ENCODE peak calls at places on chromosomes 11 and 22, in four cellular contexts. L, F, V and Y are unnamed samples.
A peak's percentile ranks its signal among the peaks of the same experiment; 100 is the strongest.

GRCh38 chr11:27420722-27421572 is 51.6 kb downstream of the LGR4 start:
- DNase-seq in L (no peak), F (no peak), V (no peak), Y (no peak)

GRCh38 chr11:133134561-133135173 is 397.6 kb downstream of the OPCML start:
- DNase-seq in L (peak; percentile 29), F (peak; percentile 7), V (peak; percentile 45), Y (peak; percentile 87)

GRCh38 chr22:22655452-22656108 is 11.2 kb downstream of the GGTLC2 start:
- DNase-seq in L (no peak), F (no peak), V (no peak), Y (no peak)

GRCh38 chr22:44574057-44574456 is 76.0 kb upstream of the RTL6 start:
- DNase-seq in L (peak; percentile 57), F (no peak), V (no peak), Y (peak; percentile 28)

GRCh38 chr11:109309153-109309552 is 112.8 kb upstream of the C11orf87 start:
- DNase-seq in L (no peak), F (no peak), V (no peak), Y (no peak)

GRCh38 chr22:45865561-45866397 is 111.2 kb downstream of the WNT7B start:
- DNase-seq in L (no peak), F (no peak), V (no peak), Y (peak; percentile 44)

GRCh38 chr11:17267576-17267975 is 9.0 kb upstream of the NUCB2 start:
- DNase-seq in L (peak; percentile 28), F (no peak), V (no peak), Y (peak; percentile 79)

GRCh38 chr22:49789289-49790141 is 38.2 kb downstream of the BRD1 start:
- DNase-seq in L (peak; percentile 66), F (peak; percentile 51), V (peak; percentile 24), Y (no peak)

GRCh38 chr11:96287796-96288439 is 55.1 kb downstream of the MAML2 start:
- DNase-seq in L (no peak), F (no peak), V (no peak), Y (no peak)

GRCh38 chr11:99973993-99974392 is 713.1 kb upstream of the ARHGAP42 start:
- DNase-seq in L (no peak), F (no peak), V (no peak), Y (no peak)

GRCh38 chr22:50691521-50691920 is 18.9 kb downstream of the SHANK3 start:
- DNase-seq in L (no peak), F (peak; percentile 37), V (peak; percentile 38), Y (peak; percentile 45)

GRCh38 chr22:21896951-21897513 is 29.6 kb upstream of the MAPK1 start:
- DNase-seq in L (no peak), F (no peak), V (no peak), Y (no peak)

GRCh38 chr11:16335236-16335962 is 20.9 kb downstream of the SOX6 start:
- DNase-seq in L (no peak), F (no peak), V (no peak), Y (no peak)

GRCh38 chr11:119791047-119791446 is 62.0 kb upstream of the NECTIN1 start:
- DNase-seq in L (no peak), F (no peak), V (no peak), Y (peak; percentile 50)

GRCh38 chr11:94705419-94705818 is 62.7 kb upstream of the AMOTL1 start:
- DNase-seq in L (no peak), F (no peak), V (no peak), Y (no peak)

GRCh38 chr22:24516301-24516737 is 21.2 kb downstream of the UPB1 start:
- DNase-seq in L (peak; percentile 85), F (no peak), V (no peak), Y (no peak)

GRCh38 chr11:119531091-119531490 is 108.1 kb upstream of the THY1 start:
- DNase-seq in L (no peak), F (no peak), V (no peak), Y (peak; percentile 42)